ENCODE peak calls at places on chromosome 22, in nine cellular contexts. One of them, this sample, is unnamed.

GRCh38 chr22:17285661-17286060 is 66.4 kb upstream of the ADA2 start:
- DNase-seq in adrenal gland: no peak
- DNase-seq in iPS-NIHi11: no peak
- DNase-seq in Caco-2: no peak
- DNase-seq in IMR-90: no peak
- DNase-seq in stimulated activated CD4-positive, alpha-beta T cell treated with anti-CD3 and anti-CD28 coated beads, Interleukin-4, amount 100 ng/mL, for 4 hours: no peak
- DNase-seq in anterior cingulate cortex: no peak
- DNase-seq in EL: no peak
- DNase-seq in heart left ventricle: no peak
- DNase-seq in this sample: no peak

GRCh38 chr22:36152088-36152487 is 8.5 kb downstream of the APOL3 start:
- DNase-seq in adrenal gland: no peak
- DNase-seq in iPS-NIHi11: no peak
- DNase-seq in Caco-2: no peak
- DNase-seq in IMR-90: no peak
- DNase-seq in stimulated activated CD4-positive, alpha-beta T cell treated with anti-CD3 and anti-CD28 coated beads, Interleukin-4, amount 100 ng/mL, for 4 hours: no peak
- DNase-seq in anterior cingulate cortex: no peak
- DNase-seq in EL: no peak
- DNase-seq in heart left ventricle: no peak
- DNase-seq in this sample: no peak

GRCh38 chr22:25165785-25166184 is 33.9 kb upstream of the CRYBB3 start:
- DNase-seq in adrenal gland: no peak
- DNase-seq in iPS-NIHi11: no peak
- DNase-seq in Caco-2: no peak
- DNase-seq in IMR-90: no peak
- DNase-seq in stimulated activated CD4-positive, alpha-beta T cell treated with anti-CD3 and anti-CD28 coated beads, Interleukin-4, amount 100 ng/mL, for 4 hours: no peak
- DNase-seq in anterior cingulate cortex: no peak
- DNase-seq in EL: no peak
- DNase-seq in heart left ventricle: no peak
- DNase-seq in this sample: no peak

GRCh38 chr22:48520888-48521600 is 1306.6 kb downstream of the BRD1 start:
- DNase-seq in adrenal gland: no peak
- DNase-seq in iPS-NIHi11: no peak
- DNase-seq in Caco-2: no peak
- DNase-seq in IMR-90: no peak
- DNase-seq in stimulated activated CD4-positive, alpha-beta T cell treated with anti-CD3 and anti-CD28 coated beads, Interleukin-4, amount 100 ng/mL, for 4 hours: no peak
- DNase-seq in anterior cingulate cortex: no peak
- DNase-seq in EL: no peak
- DNase-seq in heart left ventricle: no peak
- DNase-seq in this sample: no peak

GRCh38 chr22:47620391-47620790 is 857.9 kb downstream of the TBC1D22A start:
- DNase-seq in adrenal gland: peak
- DNase-seq in iPS-NIHi11: no peak
- DNase-seq in Caco-2: no peak
- DNase-seq in IMR-90: no peak
- DNase-seq in stimulated activated CD4-positive, alpha-beta T cell treated with anti-CD3 and anti-CD28 coated beads, Interleukin-4, amount 100 ng/mL, for 4 hours: no peak
- DNase-seq in anterior cingulate cortex: no peak
- DNase-seq in EL: no peak
- DNase-seq in heart left ventricle: no peak
- DNase-seq in this sample: no peak

GRCh38 chr22:21726650-21727049 is 8.9 kb downstream of the YPEL1 start:
- DNase-seq in adrenal gland: no peak
- DNase-seq in iPS-NIHi11: peak
- DNase-seq in Caco-2: peak
- DNase-seq in IMR-90: no peak
- DNase-seq in stimulated activated CD4-positive, alpha-beta T cell treated with anti-CD3 and anti-CD28 coated beads, Interleukin-4, amount 100 ng/mL, for 4 hours: peak
- DNase-seq in anterior cingulate cortex: no peak
- DNase-seq in EL: no peak
- DNase-seq in heart left ventricle: no peak
- DNase-seq in this sample: peak

GRCh38 chr22:48004038-48004437 is 1241.6 kb downstream of the TBC1D22A start:
- DNase-seq in adrenal gland: no peak
- DNase-seq in iPS-NIHi11: no peak
- DNase-seq in Caco-2: no peak
- DNase-seq in IMR-90: no peak
- DNase-seq in stimulated activated CD4-positive, alpha-beta T cell treated with anti-CD3 and anti-CD28 coated beads, Interleukin-4, amount 100 ng/mL, for 4 hours: no peak
- DNase-seq in anterior cingulate cortex: no peak
- DNase-seq in EL: no peak
- DNase-seq in heart left ventricle: no peak
- DNase-seq in this sample: no peak

GRCh38 chr22:24599514-24599913 is 3.5 kb upstream of the GGT1 start:
- DNase-seq in adrenal gland: no peak
- DNase-seq in iPS-NIHi11: no peak
- DNase-seq in Caco-2: no peak
- DNase-seq in IMR-90: no peak
- DNase-seq in stimulated activated CD4-positive, alpha-beta T cell treated with anti-CD3 and anti-CD28 coated beads, Interleukin-4, amount 100 ng/mL, for 4 hours: no peak
- DNase-seq in anterior cingulate cortex: no peak
- DNase-seq in EL: no peak
- DNase-seq in heart left ventricle: no peak
- DNase-seq in this sample: no peak

GRCh38 chr22:40312050-40312449 is 34.2 kb upstream of the ADSL start:
- DNase-seq in adrenal gland: no peak
- DNase-seq in iPS-NIHi11: no peak
- DNase-seq in Caco-2: no peak
- DNase-seq in IMR-90: no peak
- DNase-seq in stimulated activated CD4-positive, alpha-beta T cell treated with anti-CD3 and anti-CD28 coated beads, Interleukin-4, amount 100 ng/mL, for 4 hours: no peak
- DNase-seq in anterior cingulate cortex: no peak
- DNase-seq in EL: no peak
- DNase-seq in heart left ventricle: no peak
- DNase-seq in this sample: no peak

GRCh38 chr22:38513063-38513462 is 7.0 kb upstream of the DDX17 start:
- DNase-seq in adrenal gland: no peak
- DNase-seq in iPS-NIHi11: peak
- DNase-seq in Caco-2: peak
- DNase-seq in IMR-90: no peak
- DNase-seq in stimulated activated CD4-positive, alpha-beta T cell treated with anti-CD3 and anti-CD28 coated beads, Interleukin-4, amount 100 ng/mL, for 4 hours: peak
- DNase-seq in anterior cingulate cortex: no peak
- DNase-seq in EL: no peak
- DNase-seq in heart left ventricle: no peak
- DNase-seq in this sample: no peak

GRCh38 chr22:28899199-28899853 is 16.0 kb downstream of the ZNRF3 start:
- DNase-seq in adrenal gland: no peak
- DNase-seq in iPS-NIHi11: no peak
- DNase-seq in Caco-2: no peak
- DNase-seq in IMR-90: peak
- DNase-seq in stimulated activated CD4-positive, alpha-beta T cell treated with anti-CD3 and anti-CD28 coated beads, Interleukin-4, amount 100 ng/mL, for 4 hours: peak
- DNase-seq in anterior cingulate cortex: no peak
- DNase-seq in EL: no peak
- DNase-seq in heart left ventricle: no peak
- DNase-seq in this sample: no peak

GRCh38 chr22:44369916-44370804 is 57.4 kb upstream of the SHISAL1 start:
- DNase-seq in adrenal gland: no peak
- DNase-seq in iPS-NIHi11: no peak
- DNase-seq in Caco-2: no peak
- DNase-seq in IMR-90: no peak
- DNase-seq in stimulated activated CD4-positive, alpha-beta T cell treated with anti-CD3 and anti-CD28 coated beads, Interleukin-4, amount 100 ng/mL, for 4 hours: no peak
- DNase-seq in anterior cingulate cortex: no peak
- DNase-seq in EL: no peak
- DNase-seq in heart left ventricle: peak
- DNase-seq in this sample: no peak

GRCh38 chr22:37784829-37785495 is 22.8 kb upstream of the GCAT start:
- DNase-seq in adrenal gland: no peak
- DNase-seq in iPS-NIHi11: peak
- DNase-seq in Caco-2: peak
- DNase-seq in IMR-90: no peak
- DNase-seq in stimulated activated CD4-positive, alpha-beta T cell treated with anti-CD3 and anti-CD28 coated beads, Interleukin-4, amount 100 ng/mL, for 4 hours: no peak
- DNase-seq in anterior cingulate cortex: no peak
- DNase-seq in EL: no peak
- DNase-seq in heart left ventricle: no peak
- DNase-seq in this sample: peak

GRCh38 chr22:26561756-26562417 is 28.0 kb downstream of the TPST2 start:
- DNase-seq in adrenal gland: peak
- DNase-seq in iPS-NIHi11: no peak
- DNase-seq in Caco-2: no peak
- DNase-seq in IMR-90: no peak
- DNase-seq in stimulated activated CD4-positive, alpha-beta T cell treated with anti-CD3 and anti-CD28 coated beads, Interleukin-4, amount 100 ng/mL, for 4 hours: no peak
- DNase-seq in anterior cingulate cortex: peak
- DNase-seq in EL: no peak
- DNase-seq in heart left ventricle: peak
- DNase-seq in this sample: no peak

GRCh38 chr22:27420817-27421361 is 380.7 kb downstream of the MN1 start:
- DNase-seq in adrenal gland: peak
- DNase-seq in iPS-NIHi11: no peak
- DNase-seq in Caco-2: no peak
- DNase-seq in IMR-90: peak
- DNase-seq in stimulated activated CD4-positive, alpha-beta T cell treated with anti-CD3 and anti-CD28 coated beads, Interleukin-4, amount 100 ng/mL, for 4 hours: no peak
- DNase-seq in anterior cingulate cortex: no peak
- DNase-seq in EL: peak
- DNase-seq in heart left ventricle: peak
- DNase-seq in this sample: no peak

GRCh38 chr22:46122511-46122971 is 27.8 kb upstream of the PPARA start:
- DNase-seq in adrenal gland: peak
- DNase-seq in iPS-NIHi11: peak
- DNase-seq in Caco-2: peak
- DNase-seq in IMR-90: peak
- DNase-seq in stimulated activated CD4-positive, alpha-beta T cell treated with anti-CD3 and anti-CD28 coated beads, Interleukin-4, amount 100 ng/mL, for 4 hours: peak
- DNase-seq in anterior cingulate cortex: peak
- DNase-seq in EL: peak
- DNase-seq in heart left ventricle: peak
- DNase-seq in this sample: peak

GRCh38 chr22:29202231-29203192 is 3.2 kb upstream of the EMID1 start:
- DNase-seq in adrenal gland: peak
- DNase-seq in iPS-NIHi11: peak
- DNase-seq in Caco-2: peak
- DNase-seq in IMR-90: peak
- DNase-seq in stimulated activated CD4-positive, alpha-beta T cell treated with anti-CD3 and anti-CD28 coated beads, Interleukin-4, amount 100 ng/mL, for 4 hours: peak
- DNase-seq in anterior cingulate cortex: peak
- DNase-seq in EL: no peak
- DNase-seq in heart left ventricle: peak
- DNase-seq in this sample: peak

GRCh38 chr22:49230194-49230577 is 597.5 kb downstream of the BRD1 start:
- DNase-seq in adrenal gland: peak
- DNase-seq in iPS-NIHi11: peak
- DNase-seq in Caco-2: peak
- DNase-seq in IMR-90: no peak
- DNase-seq in stimulated activated CD4-positive, alpha-beta T cell treated with anti-CD3 and anti-CD28 coated beads, Interleukin-4, amount 100 ng/mL, for 4 hours: no peak
- DNase-seq in anterior cingulate cortex: no peak
- DNase-seq in EL: no peak
- DNase-seq in heart left ventricle: no peak
- DNase-seq in this sample: no peak

GRCh38 chr22:39526736-39527171 is 5.8 kb downstream of the RPS19BP1 start:
- DNase-seq in adrenal gland: no peak
- DNase-seq in iPS-NIHi11: no peak
- DNase-seq in Caco-2: peak
- DNase-seq in IMR-90: no peak
- DNase-seq in stimulated activated CD4-positive, alpha-beta T cell treated with anti-CD3 and anti-CD28 coated beads, Interleukin-4, amount 100 ng/mL, for 4 hours: no peak
- DNase-seq in anterior cingulate cortex: no peak
- DNase-seq in EL: no peak
- DNase-seq in heart left ventricle: peak
- DNase-seq in this sample: no peak

GRCh38 chr22:39151329-39151975 is 1.0 kb downstream of the CBX7 start:
- DNase-seq in adrenal gland: no peak
- DNase-seq in iPS-NIHi11: no peak
- DNase-seq in Caco-2: no peak
- DNase-seq in IMR-90: no peak
- DNase-seq in stimulated activated CD4-positive, alpha-beta T cell treated with anti-CD3 and anti-CD28 coated beads, Interleukin-4, amount 100 ng/mL, for 4 hours: no peak
- DNase-seq in anterior cingulate cortex: no peak
- DNase-seq in EL: no peak
- DNase-seq in heart left ventricle: peak
- DNase-seq in this sample: no peak

GRCh38 chr22:50600541-50600940 is at the start of gene MAPK8IP2:
- DNase-seq in adrenal gland: peak
- DNase-seq in iPS-NIHi11: peak
- DNase-seq in Caco-2: peak
- DNase-seq in IMR-90: no peak
- DNase-seq in stimulated activated CD4-positive, alpha-beta T cell treated with anti-CD3 and anti-CD28 coated beads, Interleukin-4, amount 100 ng/mL, for 4 hours: no peak
- DNase-seq in anterior cingulate cortex: no peak
- DNase-seq in EL: no peak
- DNase-seq in heart left ventricle: no peak
- DNase-seq in this sample: peak

GRCh38 chr22:37611202-37611601 is 2.6 kb downstream of the GGA1 start:
- DNase-seq in adrenal gland: no peak
- DNase-seq in iPS-NIHi11: no peak
- DNase-seq in Caco-2: no peak
- DNase-seq in IMR-90: no peak
- DNase-seq in stimulated activated CD4-positive, alpha-beta T cell treated with anti-CD3 and anti-CD28 coated beads, Interleukin-4, amount 100 ng/mL, for 4 hours: no peak
- DNase-seq in anterior cingulate cortex: no peak
- DNase-seq in EL: no peak
- DNase-seq in heart left ventricle: no peak
- DNase-seq in this sample: no peak

GRCh38 chr22:50267591-50268390 is 2.4 kb downstream of the MAPK11 start:
- DNase-seq in adrenal gland: peak
- DNase-seq in iPS-NIHi11: peak
- DNase-seq in Caco-2: peak
- DNase-seq in IMR-90: peak
- DNase-seq in stimulated activated CD4-positive, alpha-beta T cell treated with anti-CD3 and anti-CD28 coated beads, Interleukin-4, amount 100 ng/mL, for 4 hours: peak
- DNase-seq in anterior cingulate cortex: no peak
- DNase-seq in EL: peak
- DNase-seq in heart left ventricle: peak
- DNase-seq in this sample: peak

GRCh38 chr22:25827415-25827814 is 85.4 kb downstream of the MYO18B start:
- DNase-seq in adrenal gland: peak
- DNase-seq in iPS-NIHi11: no peak
- DNase-seq in Caco-2: no peak
- DNase-seq in IMR-90: no peak
- DNase-seq in stimulated activated CD4-positive, alpha-beta T cell treated with anti-CD3 and anti-CD28 coated beads, Interleukin-4, amount 100 ng/mL, for 4 hours: no peak
- DNase-seq in anterior cingulate cortex: no peak
- DNase-seq in EL: no peak
- DNase-seq in heart left ventricle: no peak
- DNase-seq in this sample: no peak

GRCh38 chr22:50526849-50527801 is 1.7 kb upstream of the SCO2 start:
- DNase-seq in adrenal gland: peak
- DNase-seq in iPS-NIHi11: peak
- DNase-seq in Caco-2: peak
- DNase-seq in IMR-90: no peak
- DNase-seq in stimulated activated CD4-positive, alpha-beta T cell treated with anti-CD3 and anti-CD28 coated beads, Interleukin-4, amount 100 ng/mL, for 4 hours: peak
- DNase-seq in anterior cingulate cortex: no peak
- DNase-seq in EL: peak
- DNase-seq in heart left ventricle: peak
- DNase-seq in this sample: peak

GRCh38 chr22:29799217-29799680 is 32.1 kb downstream of the UQCR10 start:
- DNase-seq in adrenal gland: peak
- DNase-seq in iPS-NIHi11: peak
- DNase-seq in Caco-2: peak
- DNase-seq in IMR-90: peak
- DNase-seq in stimulated activated CD4-positive, alpha-beta T cell treated with anti-CD3 and anti-CD28 coated beads, Interleukin-4, amount 100 ng/mL, for 4 hours: no peak
- DNase-seq in anterior cingulate cortex: peak
- DNase-seq in EL: peak
- DNase-seq in heart left ventricle: peak
- DNase-seq in this sample: no peak

GRCh38 chr22:35917651-35918050 is 111.0 kb downstream of the RBFOX2 start:
- DNase-seq in adrenal gland: no peak
- DNase-seq in iPS-NIHi11: no peak
- DNase-seq in Caco-2: no peak
- DNase-seq in IMR-90: no peak
- DNase-seq in stimulated activated CD4-positive, alpha-beta T cell treated with anti-CD3 and anti-CD28 coated beads, Interleukin-4, amount 100 ng/mL, for 4 hours: no peak
- DNase-seq in anterior cingulate cortex: no peak
- DNase-seq in EL: no peak
- DNase-seq in heart left ventricle: no peak
- DNase-seq in this sample: no peak

GRCh38 chr22:42214625-42215415 is 55.6 kb downstream of the TCF20 start:
- DNase-seq in adrenal gland: peak
- DNase-seq in iPS-NIHi11: peak
- DNase-seq in Caco-2: no peak
- DNase-seq in IMR-90: no peak
- DNase-seq in stimulated activated CD4-positive, alpha-beta T cell treated with anti-CD3 and anti-CD28 coated beads, Interleukin-4, amount 100 ng/mL, for 4 hours: no peak
- DNase-seq in anterior cingulate cortex: peak
- DNase-seq in EL: no peak
- DNase-seq in heart left ventricle: peak
- DNase-seq in this sample: no peak

GRCh38 chr22:30989473-30989872 is 20.4 kb downstream of the TUG1 start:
- DNase-seq in adrenal gland: no peak
- DNase-seq in iPS-NIHi11: no peak
- DNase-seq in Caco-2: no peak
- DNase-seq in IMR-90: no peak
- DNase-seq in stimulated activated CD4-positive, alpha-beta T cell treated with anti-CD3 and anti-CD28 coated beads, Interleukin-4, amount 100 ng/mL, for 4 hours: no peak
- DNase-seq in anterior cingulate cortex: no peak
- DNase-seq in EL: no peak
- DNase-seq in heart left ventricle: no peak
- DNase-seq in this sample: no peak

This sample was measured in small intestine.